ENCODE peak calls at places on chromosomes 11 and 22, in seven cellular contexts. K is Peyer's patch, Y is iPS-NIHi11, B is HS-5, V is neural crest cell, R is adrenal gland, U is GM12865. G is an unnamed sample.

GRCh38 chr11:106011481-106011880 is 10.6 kb downstream of the MSANTD4 start:
- DNase-seq in K (no peak), Y (no peak), B (no peak), V (no peak), R (no peak), U (no peak), G (no peak)

GRCh38 chr11:1146311-1146864 is 11.4 kb upstream of the MUC5AC start:
- DNase-seq in K (no peak), Y (no peak), B (no peak), V (no peak), R (no peak), U (no peak), G (no peak)

GRCh38 chr11:72227316-72228228 is 3.0 kb downstream of the INPPL1 start:
- DNase-seq in K (peak), Y (no peak), B (no peak), V (no peak), R (peak), U (no peak), G (no peak)

GRCh38 chr11:69646493-69647201 is 5.7 kb downstream of the CCND1 start:
- DNase-seq in K (no peak), Y (no peak), B (no peak), V (no peak), R (no peak), U (no peak), G (no peak)

GRCh38 chr11:127050141-127050632 is 49.6 kb upstream of the KIRREL3 start:
- DNase-seq in K (no peak), Y (no peak), B (no peak), V (no peak), R (no peak), U (no peak), G (no peak)

GRCh38 chr11:34252015-34252414 is 105.8 kb downstream of the ABTB2 start:
- DNase-seq in K (no peak), Y (no peak), B (no peak), V (no peak), R (no peak), U (no peak), G (no peak)

GRCh38 chr11:61345954-61346814 is 13.2 kb downstream of the TKFC start:
- DNase-seq in K (no peak), Y (no peak), B (no peak), V (no peak), R (peak), U (no peak), G (no peak)

GRCh38 chr11:16987205-16987568 is 27.0 kb downstream of the PLEKHA7 start:
- DNase-seq in K (peak), Y (peak), B (no peak), V (no peak), R (no peak), U (no peak), G (no peak)

GRCh38 chr11:31160504-31161422 is 208.8 kb downstream of the DCDC1 start:
- DNase-seq in K (no peak), Y (peak), B (no peak), V (no peak), R (no peak), U (peak), G (no peak)

GRCh38 chr11:77036398-77036797 is 2.2 kb downstream of the B3GNT6 start:
- DNase-seq in K (no peak), Y (no peak), B (no peak), V (no peak), R (no peak), U (no peak), G (no peak)

GRCh38 chr11:2266586-2267305 is 3.6 kb downstream of the ASCL2 start:
- DNase-seq in K (no peak), Y (no peak), B (no peak), V (no peak), R (no peak), U (no peak), G (no peak)

GRCh38 chr11:103433380-103433779 is 324.2 kb downstream of the DYNC2H1 start:
- DNase-seq in K (no peak), Y (no peak), B (peak), V (no peak), R (no peak), U (no peak), G (peak)

GRCh38 chr11:74546752-74547151 is 45.6 kb upstream of the POLD3 start:
- DNase-seq in K (peak), Y (no peak), B (no peak), V (no peak), R (no peak), U (no peak), G (no peak)

GRCh38 chr11:72943664-72944063 is 129.5 kb downstream of the ATG16L2 start:
- DNase-seq in K (no peak), Y (no peak), B (no peak), V (no peak), R (no peak), U (no peak), G (no peak)

GRCh38 chr11:35214181-35214770 is 75.3 kb downstream of the CD44 start:
- DNase-seq in K (no peak), Y (no peak), B (peak), V (no peak), R (no peak), U (no peak), G (no peak)

GRCh38 chr11:109435121-109435742 is 13.2 kb downstream of the C11orf87 start:
- DNase-seq in K (no peak), Y (no peak), B (no peak), V (no peak), R (no peak), U (no peak), G (no peak)

GRCh38 chr22:19063581-19064353 is 58.4 kb downstream of the DGCR2 start:
- DNase-seq in K (peak), Y (no peak), B (no peak), V (no peak), R (peak), U (no peak), G (no peak)

GRCh38 chr22:44455151-44455962 is 42.7 kb downstream of the RTL6 start:
- DNase-seq in K (peak), Y (no peak), B (no peak), V (no peak), R (no peak), U (peak), G (no peak)

GRCh38 chr11:125082040-125082439 is 18.9 kb downstream of the SLC37A2 start:
- DNase-seq in K (no peak), Y (no peak), B (no peak), V (no peak), R (no peak), U (no peak), G (no peak)

GRCh38 chr11:36306888-36307287 is 10.8 kb downstream of the PRR5L start:
- DNase-seq in K (no peak), Y (peak), B (no peak), V (peak), R (no peak), U (no peak), G (peak)

GRCh38 chr11:76701701-76702100 is 31.2 kb upstream of the LRRC32 start:
- DNase-seq in K (no peak), Y (peak), B (no peak), V (no peak), R (peak), U (no peak), G (peak)

GRCh38 chr11:1226981-1227550 is 4.2 kb downstream of the MUC5B start:
- DNase-seq in K (no peak), Y (peak), B (no peak), V (no peak), R (no peak), U (no peak), G (no peak)

GRCh38 chr11:96012086-96012824 is 88.3 kb upstream of the MTMR2 start:
- DNase-seq in K (peak), Y (peak), B (no peak), V (peak), R (peak), U (peak), G (peak)

GRCh38 chr11:72776844-72777754 is 16.7 kb downstream of the STARD10 start:
- DNase-seq in K (no peak), Y (peak), B (no peak), V (no peak), R (peak), U (no peak), G (no peak)

GRCh38 chr11:11440149-11440548 is 87.1 kb upstream of the CSNK2A3 start:
- DNase-seq in K (no peak), Y (peak), B (no peak), V (no peak), R (no peak), U (no peak), G (no peak)

GRCh38 chr11:61532136-61533038 is 23.8 kb downstream of the LRRC10B start:
- DNase-seq in K (peak), Y (peak), B (no peak), V (peak), R (peak), U (peak), G (peak)

GRCh38 chr22:45441158-45441557 is 27.7 kb downstream of the RIBC2 start:
- DNase-seq in K (peak), Y (peak), B (no peak), V (peak), R (peak), U (peak), G (peak)

GRCh38 chr11:73463359-73463758 is 87.2 kb downstream of the RELT start:
- DNase-seq in K (no peak), Y (no peak), B (no peak), V (no peak), R (no peak), U (no peak), G (peak)

GRCh38 chr11:124429599-124429998 is 4.9 kb upstream of the OR8B4 start:
- DNase-seq in K (no peak), Y (no peak), B (no peak), V (no peak), R (no peak), U (no peak), G (no peak)

GRCh38 chr11:45073575-45074225 is 72.7 kb upstream of the PRDM11 start:
- DNase-seq in K (no peak), Y (no peak), B (no peak), V (no peak), R (no peak), U (peak), G (no peak)

GRCh38 chr11:17544181-17544622 is at the start of gene USH1C:
- DNase-seq in K (peak), Y (peak), B (no peak), V (peak), R (no peak), U (no peak), G (no peak)

GRCh38 chr11:65435330-65435931 is 12.8 kb downstream of the NEAT1 start:
- DNase-seq in K (peak), Y (no peak), B (no peak), V (no peak), R (peak), U (no peak), G (peak)

GRCh38 chr22:31682751-31683150 is 20.7 kb upstream of the PISD start:
- DNase-seq in K (no peak), Y (no peak), B (no peak), V (no peak), R (no peak), U (no peak), G (no peak)

G was measured in mesenchymal stem cell.